ENCODE peak calls at places on chromosomes 2 and 18, in seven cellular contexts. One of them, this sample, is unnamed.
A peak's percentile ranks its signal among the peaks of the same experiment; 100 is the strongest.

GRCh38 chr18:76401496-76401895 is 93.5 kb downstream of the ZNF516 start:
- DNase-seq in trophoblast cell: peak; percentile 35
- DNase-seq in foreskin fibroblast: no peak
- DNase-seq in upper lobe of right lung: no peak
- DNase-seq in CD4-positive, CD25-positive, alpha-beta regulatory T cell: no peak
- DNase-seq in HFF-Myc: no peak
- DNase-seq in mucosa of descending colon: no peak
- DNase-seq in this sample: no peak

GRCh38 chr2:188207554-188207953 is 84.1 kb upstream of the GULP1 start:
- DNase-seq in trophoblast cell: no peak
- DNase-seq in foreskin fibroblast: no peak
- DNase-seq in upper lobe of right lung: no peak
- DNase-seq in CD4-positive, CD25-positive, alpha-beta regulatory T cell: no peak
- DNase-seq in HFF-Myc: no peak
- DNase-seq in mucosa of descending colon: no peak
- DNase-seq in this sample: no peak

GRCh38 chr18:37987901-37988300 is 422.3 kb upstream of the CELF4 start:
- DNase-seq in trophoblast cell: no peak
- DNase-seq in foreskin fibroblast: no peak
- DNase-seq in upper lobe of right lung: no peak
- DNase-seq in CD4-positive, CD25-positive, alpha-beta regulatory T cell: no peak
- DNase-seq in HFF-Myc: no peak
- DNase-seq in mucosa of descending colon: no peak
- DNase-seq in this sample: no peak

GRCh38 chr2:84970266-84970955 is 550 bp upstream of the KCMF1 start:
- DNase-seq in trophoblast cell: peak; percentile 83
- DNase-seq in foreskin fibroblast: peak; percentile 20
- DNase-seq in upper lobe of right lung: peak; percentile 89
- DNase-seq in CD4-positive, CD25-positive, alpha-beta regulatory T cell: peak; percentile 50
- DNase-seq in HFF-Myc: no peak
- DNase-seq in mucosa of descending colon: peak; percentile 86
- DNase-seq in this sample: no peak

GRCh38 chr18:62596145-62597005 is 73.5 kb downstream of the ZCCHC2 start:
- DNase-seq in trophoblast cell: peak; percentile 60
- DNase-seq in foreskin fibroblast: peak; percentile 6
- DNase-seq in upper lobe of right lung: no peak
- DNase-seq in CD4-positive, CD25-positive, alpha-beta regulatory T cell: no peak
- DNase-seq in HFF-Myc: no peak
- DNase-seq in mucosa of descending colon: no peak
- DNase-seq in this sample: no peak

GRCh38 chr2:156457523-156458228 is 21.5 kb downstream of the GPD2 start:
- DNase-seq in trophoblast cell: no peak
- DNase-seq in foreskin fibroblast: no peak
- DNase-seq in upper lobe of right lung: no peak
- DNase-seq in CD4-positive, CD25-positive, alpha-beta regulatory T cell: no peak
- DNase-seq in HFF-Myc: no peak
- DNase-seq in mucosa of descending colon: no peak
- DNase-seq in this sample: no peak

GRCh38 chr18:903703-904102 is 968 bp upstream of the ADCYAP1 start:
- DNase-seq in trophoblast cell: peak; percentile 66
- DNase-seq in foreskin fibroblast: no peak
- DNase-seq in upper lobe of right lung: peak; percentile 75
- DNase-seq in CD4-positive, CD25-positive, alpha-beta regulatory T cell: peak; percentile 23
- DNase-seq in HFF-Myc: peak; percentile 5
- DNase-seq in mucosa of descending colon: no peak
- DNase-seq in this sample: peak; percentile 18

GRCh38 chr18:24199563-24199962 is 60.7 kb downstream of the CABYR start:
- DNase-seq in trophoblast cell: no peak
- DNase-seq in foreskin fibroblast: no peak
- DNase-seq in upper lobe of right lung: no peak
- DNase-seq in CD4-positive, CD25-positive, alpha-beta regulatory T cell: no peak
- DNase-seq in HFF-Myc: no peak
- DNase-seq in mucosa of descending colon: no peak
- DNase-seq in this sample: no peak

GRCh38 chr2:74862268-74862964 is 28.5 kb downstream of the HK2 start:
- DNase-seq in trophoblast cell: no peak
- DNase-seq in foreskin fibroblast: no peak
- DNase-seq in upper lobe of right lung: peak; percentile 12
- DNase-seq in CD4-positive, CD25-positive, alpha-beta regulatory T cell: no peak
- DNase-seq in HFF-Myc: no peak
- DNase-seq in mucosa of descending colon: no peak
- DNase-seq in this sample: no peak

GRCh38 chr18:46950064-46950656 is 32.8 kb downstream of the KATNAL2 start:
- DNase-seq in trophoblast cell: no peak
- DNase-seq in foreskin fibroblast: no peak
- DNase-seq in upper lobe of right lung: no peak
- DNase-seq in CD4-positive, CD25-positive, alpha-beta regulatory T cell: no peak
- DNase-seq in HFF-Myc: no peak
- DNase-seq in mucosa of descending colon: no peak
- DNase-seq in this sample: no peak

GRCh38 chr2:174026122-174026845 is 61.1 kb upstream of the SP3 start:
- DNase-seq in trophoblast cell: peak; percentile 99
- DNase-seq in foreskin fibroblast: no peak
- DNase-seq in upper lobe of right lung: no peak
- DNase-seq in CD4-positive, CD25-positive, alpha-beta regulatory T cell: no peak
- DNase-seq in HFF-Myc: no peak
- DNase-seq in mucosa of descending colon: no peak
- DNase-seq in this sample: no peak

GRCh38 chr2:189579585-189579984 is 1.0 kb downstream of the SLC40A1 start:
- DNase-seq in trophoblast cell: peak; percentile 75
- DNase-seq in foreskin fibroblast: no peak
- DNase-seq in upper lobe of right lung: no peak
- DNase-seq in CD4-positive, CD25-positive, alpha-beta regulatory T cell: no peak
- DNase-seq in HFF-Myc: no peak
- DNase-seq in mucosa of descending colon: no peak
- DNase-seq in this sample: no peak

GRCh38 chr18:6644841-6645240 is 84.7 kb upstream of the ARHGAP28 start:
- DNase-seq in trophoblast cell: no peak
- DNase-seq in foreskin fibroblast: no peak
- DNase-seq in upper lobe of right lung: no peak
- DNase-seq in CD4-positive, CD25-positive, alpha-beta regulatory T cell: no peak
- DNase-seq in HFF-Myc: no peak
- DNase-seq in mucosa of descending colon: no peak
- DNase-seq in this sample: no peak

DNA sequence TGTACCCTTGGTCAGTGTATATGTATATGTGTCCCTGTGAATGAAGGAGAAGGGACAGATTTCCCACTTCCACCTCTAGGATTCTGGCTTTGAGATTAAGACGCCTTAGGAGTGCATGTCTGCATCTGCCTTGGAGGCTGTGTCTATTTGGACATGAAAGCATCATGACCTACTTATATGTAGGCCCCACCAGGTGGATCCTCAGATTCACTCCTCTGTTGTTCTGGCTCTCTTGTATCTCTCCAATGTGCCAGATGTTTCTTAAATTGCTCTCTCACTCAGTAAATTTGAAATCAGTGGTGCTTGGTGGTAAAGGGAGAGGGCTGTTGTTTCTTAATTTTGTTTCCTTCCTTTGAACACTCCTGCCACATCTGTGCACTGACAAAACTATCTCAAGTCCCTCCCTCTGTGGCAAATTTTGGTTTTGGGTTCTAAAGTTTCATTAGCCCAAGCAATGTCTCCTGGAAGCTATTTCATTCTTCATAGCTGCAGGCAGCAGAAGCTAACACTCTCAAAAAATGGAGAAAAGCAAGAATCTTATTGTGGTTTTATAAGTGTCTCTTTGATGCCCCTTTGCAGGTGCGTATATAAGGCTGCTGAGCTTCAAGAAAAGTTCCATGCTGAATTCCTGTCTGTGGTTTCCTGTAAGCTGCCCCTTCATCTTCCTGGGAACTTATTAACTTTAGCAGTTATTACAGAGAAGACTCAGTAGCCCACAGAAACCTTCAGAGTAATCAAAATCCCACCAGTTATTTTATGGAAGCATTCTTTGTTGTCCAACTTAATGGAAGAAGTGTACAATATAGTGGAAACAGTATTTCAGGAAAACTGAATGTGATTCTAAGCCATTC is 179.6 kb upstream of the SETBP1 start:
- DNase-seq in trophoblast cell: no peak
- DNase-seq in foreskin fibroblast: no peak
- DNase-seq in upper lobe of right lung: no peak
- DNase-seq in CD4-positive, CD25-positive, alpha-beta regulatory T cell: no peak
- DNase-seq in HFF-Myc: no peak
- DNase-seq in mucosa of descending colon: no peak
- DNase-seq in this sample: no peak
- H3K4me3 ChIP-seq in trophoblast cell: no peak overlapping the region
- H3K4me3 ChIP-seq in foreskin fibroblast: no peak overlapping the region
- H3K4me3 ChIP-seq in upper lobe of right lung: no peak overlapping the region
- H3K4me3 ChIP-seq in CD4-positive, CD25-positive, alpha-beta regulatory T cell: no peak overlapping the region
- H3K4me3 ChIP-seq in HFF-Myc: no peak overlapping the region
- H3K4me3 ChIP-seq in mucosa of descending colon: no peak overlapping the region
- H3K4me3 ChIP-seq in this sample: no peak overlapping the region

DNA sequence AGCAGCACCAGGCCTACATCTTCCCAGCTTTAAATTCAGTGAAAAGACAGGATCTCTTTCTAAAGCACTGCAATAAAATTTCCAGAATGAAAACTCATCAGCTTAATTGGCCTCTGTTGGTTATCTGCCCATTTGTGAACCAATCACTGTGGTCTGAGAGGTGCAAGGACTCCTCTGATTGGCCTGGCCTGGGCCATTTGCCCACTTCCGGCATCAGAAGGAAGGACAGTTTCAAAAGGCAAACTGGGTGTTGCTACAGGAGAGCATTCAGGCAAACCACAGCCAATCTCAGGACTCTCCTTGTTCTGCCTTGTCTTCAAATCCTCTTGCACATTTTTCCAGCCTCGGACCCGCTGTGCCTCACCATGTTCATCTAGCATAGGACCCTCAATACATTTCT is 163.9 kb upstream of the CCDC150 start:
- DNase-seq in trophoblast cell: no peak
- DNase-seq in foreskin fibroblast: no peak
- DNase-seq in upper lobe of right lung: no peak
- DNase-seq in CD4-positive, CD25-positive, alpha-beta regulatory T cell: no peak
- DNase-seq in HFF-Myc: no peak
- DNase-seq in mucosa of descending colon: no peak
- DNase-seq in this sample: no peak
- H3K4me3 ChIP-seq in trophoblast cell: no peak overlapping the region
- H3K4me3 ChIP-seq in foreskin fibroblast: no peak overlapping the region
- H3K4me3 ChIP-seq in upper lobe of right lung: no peak overlapping the region
- H3K4me3 ChIP-seq in CD4-positive, CD25-positive, alpha-beta regulatory T cell: no peak overlapping the region
- H3K4me3 ChIP-seq in HFF-Myc: no peak overlapping the region
- H3K4me3 ChIP-seq in mucosa of descending colon: no peak overlapping the region
- H3K4me3 ChIP-seq in this sample: no peak overlapping the region

DNA sequence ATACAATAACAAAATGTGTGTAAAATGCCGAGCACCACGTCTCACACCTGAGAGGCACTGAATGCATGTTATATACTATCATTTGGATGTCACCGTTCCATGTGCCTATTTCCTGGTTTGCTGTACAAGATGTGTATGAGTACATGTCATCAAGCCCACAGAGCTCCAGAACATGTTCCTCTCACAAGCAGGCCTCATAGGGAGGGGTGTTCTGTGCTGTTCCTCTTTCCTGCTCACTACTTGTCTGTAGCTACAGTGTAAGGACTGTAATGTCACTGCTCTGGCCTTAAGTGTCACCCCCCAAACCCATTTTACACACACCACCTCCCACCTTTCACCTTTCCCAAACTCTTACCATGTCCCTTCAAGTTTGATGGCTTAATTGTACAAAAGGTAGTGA is 1.8 kb downstream of the AFF3 start:
- DNase-seq in trophoblast cell: no peak
- DNase-seq in foreskin fibroblast: no peak
- DNase-seq in upper lobe of right lung: no peak
- DNase-seq in CD4-positive, CD25-positive, alpha-beta regulatory T cell: no peak
- DNase-seq in HFF-Myc: no peak
- DNase-seq in mucosa of descending colon: no peak
- DNase-seq in this sample: no peak
- H3K4me3 ChIP-seq in trophoblast cell: no peak overlapping the region
- H3K4me3 ChIP-seq in foreskin fibroblast: no peak overlapping the region
- H3K4me3 ChIP-seq in upper lobe of right lung: no peak overlapping the region
- H3K4me3 ChIP-seq in CD4-positive, CD25-positive, alpha-beta regulatory T cell: peak overlapping the region; percentile 73
- H3K4me3 ChIP-seq in HFF-Myc: no peak overlapping the region
- H3K4me3 ChIP-seq in mucosa of descending colon: no peak overlapping the region
- H3K4me3 ChIP-seq in this sample: no peak overlapping the region

GRCh38 chr18:36450264-36450663 is 152.8 kb downstream of the FHOD3 start:
- DNase-seq in trophoblast cell: no peak
- DNase-seq in foreskin fibroblast: no peak
- DNase-seq in upper lobe of right lung: no peak
- DNase-seq in CD4-positive, CD25-positive, alpha-beta regulatory T cell: no peak
- DNase-seq in HFF-Myc: no peak
- DNase-seq in mucosa of descending colon: no peak
- DNase-seq in this sample: no peak

GRCh38 chr18:36451454-36452251 is 154.1 kb downstream of the FHOD3 start:
- DNase-seq in trophoblast cell: peak; percentile 59
- DNase-seq in foreskin fibroblast: no peak
- DNase-seq in upper lobe of right lung: no peak
- DNase-seq in CD4-positive, CD25-positive, alpha-beta regulatory T cell: no peak
- DNase-seq in HFF-Myc: no peak
- DNase-seq in mucosa of descending colon: no peak
- DNase-seq in this sample: no peak

GRCh38 chr18:36446059-36446458 is 148.5 kb downstream of the FHOD3 start:
- DNase-seq in trophoblast cell: peak; percentile 49
- DNase-seq in foreskin fibroblast: no peak
- DNase-seq in upper lobe of right lung: no peak
- DNase-seq in CD4-positive, CD25-positive, alpha-beta regulatory T cell: no peak
- DNase-seq in HFF-Myc: no peak
- DNase-seq in mucosa of descending colon: no peak
- DNase-seq in this sample: no peak

GRCh38 chr18:36449451-36449850 is 151.9 kb downstream of the FHOD3 start:
- DNase-seq in trophoblast cell: peak; percentile 67
- DNase-seq in foreskin fibroblast: no peak
- DNase-seq in upper lobe of right lung: no peak
- DNase-seq in CD4-positive, CD25-positive, alpha-beta regulatory T cell: no peak
- DNase-seq in HFF-Myc: no peak
- DNase-seq in mucosa of descending colon: no peak
- DNase-seq in this sample: no peak

DNA sequence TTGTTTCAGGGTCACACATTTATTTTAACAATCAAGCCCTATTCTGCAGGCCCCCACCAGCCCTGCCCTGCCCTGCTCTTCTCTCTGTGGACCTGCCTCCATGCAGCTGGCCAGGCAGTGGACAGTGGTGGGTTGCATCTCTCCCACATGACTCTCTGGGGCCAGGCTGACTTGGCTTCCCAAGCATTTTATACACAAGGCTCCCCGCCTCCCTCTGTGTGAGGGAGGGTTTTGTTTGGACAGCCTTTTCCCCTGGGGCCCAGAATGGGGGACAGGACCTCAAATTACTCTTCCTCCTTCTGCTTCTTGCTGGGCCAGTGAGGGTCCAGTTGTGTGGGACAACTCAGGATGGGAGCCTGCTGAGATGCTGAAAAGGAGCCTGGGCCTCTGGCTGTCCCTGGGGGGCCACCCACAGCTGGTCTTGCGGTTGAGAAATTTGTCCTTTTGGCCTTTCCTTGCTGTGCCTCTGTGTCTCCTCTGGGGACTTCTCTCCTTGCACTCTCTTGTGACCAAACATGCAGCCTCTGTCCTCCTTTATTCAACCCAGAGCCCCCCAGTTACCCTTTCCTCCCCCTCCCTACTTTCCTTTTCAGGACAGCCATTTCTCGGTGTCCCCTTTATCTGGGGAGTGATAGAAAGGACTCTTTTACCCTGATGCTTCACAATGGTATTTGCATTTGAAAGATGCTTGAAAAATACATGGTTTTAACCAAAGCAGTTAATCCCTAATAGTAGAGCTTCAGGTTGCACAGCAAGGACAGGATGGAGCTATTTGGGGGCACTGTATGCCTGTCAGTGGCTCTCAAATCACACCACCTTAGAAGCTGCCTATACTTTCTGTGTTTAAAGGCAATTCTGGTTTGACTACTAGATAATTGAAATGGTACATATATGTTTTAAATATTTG is 151.1 kb downstream of the FHOD3 start:
- DNase-seq in trophoblast cell: no peak
- DNase-seq in foreskin fibroblast: no peak
- DNase-seq in upper lobe of right lung: no peak
- DNase-seq in CD4-positive, CD25-positive, alpha-beta regulatory T cell: no peak
- DNase-seq in HFF-Myc: no peak
- DNase-seq in mucosa of descending colon: no peak
- DNase-seq in this sample: no peak
- H3K4me3 ChIP-seq in trophoblast cell: no peak overlapping the region
- H3K4me3 ChIP-seq in foreskin fibroblast: no peak overlapping the region
- H3K4me3 ChIP-seq in upper lobe of right lung: no peak overlapping the region
- H3K4me3 ChIP-seq in CD4-positive, CD25-positive, alpha-beta regulatory T cell: no peak overlapping the region
- H3K4me3 ChIP-seq in HFF-Myc: no peak overlapping the region
- H3K4me3 ChIP-seq in mucosa of descending colon: no peak overlapping the region
- H3K4me3 ChIP-seq in this sample: no peak overlapping the region

This sample was measured in kidney epithelial cell.